ENCODE peak calls at places on chromosomes 2 and 18, in four cellular contexts. M, B, S and X are unnamed samples.

GRCh38 chr2:212667751-212668316 is 129.2 kb upstream of the ERBB4 start:
- DNase-seq in M (no peak), B (no peak), S (no peak), X (no peak)

GRCh38 chr2:3045318-3045921 is 332.2 kb downstream of the EIPR1 start:
- DNase-seq in M (no peak), B (no peak), S (no peak), X (no peak)

GRCh38 chr2:11155326-11156059 is at the start of gene SLC66A3:
- DNase-seq in M (no peak), B (no peak), S (no peak), X (no peak)

GRCh38 chr2:121377676-121378075 is 92.7 kb upstream of the TFCP2L1 start:
- DNase-seq in M (no peak), B (no peak), S (no peak), X (no peak)

GRCh38 chr2:57330447-57330846 is 716.2 kb upstream of the VRK2 start:
- DNase-seq in M (no peak), B (no peak), S (no peak), X (no peak)

GRCh38 chr2:149527998-149528775 is 59.4 kb downstream of the MMADHC start:
- DNase-seq in M (no peak), B (no peak), S (no peak), X (no peak)

GRCh38 chr2:200592414-200593075 is 6.7 kb downstream of the AOX1 start:
- DNase-seq in M (no peak), B (no peak), S (no peak), X (no peak)

GRCh38 chr2:120177011-120177621 is 46.1 kb downstream of the TMEM185B start:
- DNase-seq in M (peak), B (peak), S (no peak), X (peak)

GRCh38 chr2:104431701-104432121 is 422.2 kb upstream of the POU3F3 start:
- DNase-seq in M (no peak), B (no peak), S (no peak), X (no peak)

GRCh38 chr18:79871481-79872091 is 73.8 kb downstream of the KCNG2 start:
- DNase-seq in M (no peak), B (no peak), S (no peak), X (peak)

GRCh38 chr2:48548871-48549270 is 18.9 kb downstream of the STON1 start:
- DNase-seq in M (no peak), B (no peak), S (no peak), X (no peak)

GRCh38 chr2:54767921-54768320 is 44.5 kb downstream of the EML6 start:
- DNase-seq in M (no peak), B (no peak), S (no peak), X (no peak)

GRCh38 chr18:55053976-55054375 is 94.7 kb upstream of the CCDC68 start:
- DNase-seq in M (no peak), B (no peak), S (no peak), X (no peak)

GRCh38 chr2:164565345-164565744 is 55.9 kb downstream of the GRB14 start:
- DNase-seq in M (no peak), B (no peak), S (no peak), X (no peak)

GRCh38 chr2:74778381-74779371 is 55.3 kb upstream of the HK2 start:
- DNase-seq in M (no peak), B (no peak), S (no peak), X (no peak)

GRCh38 chr2:219737270-219737691 is 109.9 kb downstream of the SLC4A3 start:
- DNase-seq in M (no peak), B (no peak), S (no peak), X (no peak)

GRCh38 chr2:38750793-38751042 is 443 bp downstream of the SRSF7 start:
- DNase-seq in M (peak), B (peak), S (peak), X (peak)

GRCh38 chr18:61502472-61502871 is 169.2 kb downstream of the CDH20 start:
- DNase-seq in M (no peak), B (no peak), S (peak), X (no peak)

GRCh38 chr2:170554278-170554955 is 160.7 kb upstream of the SP5 start:
- DNase-seq in M (no peak), B (no peak), S (no peak), X (no peak)

GRCh38 chr2:138949517-138949916 is 169.3 kb upstream of the NXPH2 start:
- DNase-seq in M (no peak), B (no peak), S (no peak), X (no peak)

GRCh38 chr2:96157649-96158553 is 12.7 kb upstream of the DUSP2 start:
- DNase-seq in M (peak), B (peak), S (no peak), X (peak)

GRCh38 chr2:174971868-174972781 is 33.1 kb downstream of the CHN1 start:
- DNase-seq in M (no peak), B (no peak), S (no peak), X (no peak)

GRCh38 chr18:3046216-3046808 is 33.4 kb upstream of the LPIN2 start:
- DNase-seq in M (peak), B (peak), S (no peak), X (no peak)

GRCh38 chr2:25672500-25673169 is 742 bp downstream of the DTNB start:
- DNase-seq in M (peak), B (peak), S (peak), X (peak)

GRCh38 chr2:103464831-103465230 is 703.0 kb downstream of the TMEM182 start:
- DNase-seq in M (no peak), B (no peak), S (no peak), X (no peak)

GRCh38 chr2:12363138-12363537 is 353.6 kb upstream of the TRIB2 start:
- DNase-seq in M (no peak), B (no peak), S (no peak), X (no peak)

GRCh38 chr2:152486048-152486736 is 151.2 kb downstream of the FMNL2 start:
- DNase-seq in M (no peak), B (no peak), S (no peak), X (no peak)

GRCh38 chr18:2927745-2928144 is 80.9 kb downstream of the EMILIN2 start:
- DNase-seq in M (no peak), B (no peak), S (no peak), X (no peak)

GRCh38 chr2:160269803-160270570 is 69.9 kb upstream of the ITGB6 start:
- DNase-seq in M (peak), B (peak), S (peak), X (peak)

GRCh38 chr2:60565472-60565871 is 12.0 kb upstream of the BCL11A start:
- DNase-seq in M (no peak), B (no peak), S (no peak), X (no peak)

GRCh38 chr2:129923265-129924141 is 56.0 kb upstream of the RAB6C start:
- DNase-seq in M (no peak), B (no peak), S (no peak), X (peak)

GRCh38 chr2:102250278-102250821 is 61.0 kb upstream of the IL1RL1 start:
- DNase-seq in M (no peak), B (no peak), S (no peak), X (no peak)